ENCODE peak calls at places on chromosome 4, in six cellular contexts. Y, H, X, M, J and E are unnamed samples.

GRCh38 chr4:169351860-169352259 is 81.1 kb upstream of the SH3RF1 start:
- DNase-seq in J (peak; percentile 75), Y (no peak), M (no peak), X (no peak), H (no peak), E (no peak)

GRCh38 chr4:40576651-40577480 is 52.8 kb downstream of the RBM47 start:
- DNase-seq in Y (no peak), M (no peak), J (peak; percentile 85), H (peak; percentile 79), X (peak; percentile 75), E (peak; percentile 73)

GRCh38 chr4:95084584-95084983 is 326.8 kb downstream of the BMPR1B start:
- DNase-seq in H (no peak), Y (no peak), X (no peak), J (no peak), M (no peak), E (no peak)

GRCh38 chr4:6325791-6326290 is 56.2 kb downstream of the WFS1 start:
- DNase-seq in H (peak; percentile 36), M (no peak), J (no peak), Y (no peak), X (no peak), E (no peak)

GRCh38 chr4:78565971-78566372 is 14.4 kb downstream of the ANXA3 start:
- DNase-seq in J (no peak), H (no peak), X (peak; percentile 78), Y (no peak), M (no peak), E (no peak)

GRCh38 chr4:111530446-111530845 is 614.8 kb upstream of the FAM241A start:
- DNase-seq in Y (no peak), H (no peak), X (no peak), J (no peak), M (no peak), E (no peak)

GRCh38 chr4:74546020-74546419 is 101.1 kb downstream of the AREG start:
- DNase-seq in M (no peak), H (no peak), Y (no peak), J (no peak), X (peak; percentile 25), E (no peak)

GRCh38 chr4:91997045-91997444 is 306.7 kb upstream of the GRID2 start:
- DNase-seq in M (no peak), Y (no peak), X (no peak), J (no peak), H (no peak), E (no peak)

GRCh38 chr4:1579834-1580686 is 104.1 kb downstream of the FAM53A start:
- DNase-seq in M (peak; percentile 97), H (peak; percentile 94), X (no peak), J (peak; percentile 93), Y (peak; percentile 90), E (peak; percentile 32)

GRCh38 chr4:88964450-88964849 is 92.5 kb downstream of the FAM13A start:
- DNase-seq in H (no peak), X (no peak), M (no peak), Y (no peak), J (no peak), E (no peak)

GRCh38 chr4:38805530-38806145 is 1.0 kb upstream of the TLR1 start:
- DNase-seq in Y (no peak), M (no peak), X (no peak), J (no peak), H (no peak), E (no peak)

GRCh38 chr4:142130636-142131035 is 494.3 kb downstream of the IL15 start:
- DNase-seq in Y (no peak), H (no peak), X (no peak), M (no peak), J (no peak), E (no peak)

GRCh38 chr4:107120661-107121060 is 84.5 kb upstream of the DKK2 start:
- DNase-seq in J (no peak), X (no peak), M (no peak), Y (no peak), H (no peak), E (no peak)

GRCh38 chr4:13325744-13326143 is 158.4 kb downstream of the RAB28 start:
- DNase-seq in M (no peak), X (no peak), Y (no peak), H (no peak), J (no peak), E (no peak)

GRCh38 chr4:21901831-21902230 is 46.7 kb downstream of the KCNIP4 start:
- DNase-seq in M (no peak), Y (no peak), J (no peak), X (no peak), H (no peak), E (no peak)

GRCh38 chr4:30722916-30723270 is 2.7 kb downstream of the PCDH7 start:
- DNase-seq in M (peak; percentile 41), Y (no peak), H (no peak), J (no peak), X (no peak), E (no peak)

GRCh38 chr4:55947254-55947882 is 1.4 kb upstream of the CEP135 start:
- DNase-seq in H (no peak), J (no peak), M (no peak), X (no peak), Y (no peak), E (peak; percentile 18)

GRCh38 chr4:121764702-121765367 is at the start of gene SMIM43:
- DNase-seq in M (peak; percentile 56), Y (no peak), H (no peak), J (no peak), X (no peak), E (no peak)

GRCh38 chr4:109665783-109666455 is 37.3 kb downstream of the CASP6 start:
- DNase-seq in M (no peak), X (no peak), Y (no peak), H (no peak), J (no peak), E (no peak)

GRCh38 chr4:104451573-104451972 is 43.1 kb downstream of the CXXC4 start:
- DNase-seq in X (no peak), H (no peak), J (no peak), M (no peak), Y (no peak), E (peak; percentile 2)

GRCh38 chr4:1595789-1596325 is 88.3 kb downstream of the FAM53A start:
- DNase-seq in J (no peak), M (no peak), X (no peak), H (peak; percentile 16), Y (no peak), E (no peak)

GRCh38 chr4:99300934-99301333 is 10.1 kb upstream of the ADH1A start:
- DNase-seq in M (no peak), Y (no peak), X (no peak), H (peak; percentile 82), J (peak; percentile 68), E (no peak)
- H3K27ac ChIP-seq in M (no peak overlapping the region), Y (no peak overlapping the region), X (no peak overlapping the region), H (no peak overlapping the region), J (no peak overlapping the region), E (no peak overlapping the region)

DNA sequence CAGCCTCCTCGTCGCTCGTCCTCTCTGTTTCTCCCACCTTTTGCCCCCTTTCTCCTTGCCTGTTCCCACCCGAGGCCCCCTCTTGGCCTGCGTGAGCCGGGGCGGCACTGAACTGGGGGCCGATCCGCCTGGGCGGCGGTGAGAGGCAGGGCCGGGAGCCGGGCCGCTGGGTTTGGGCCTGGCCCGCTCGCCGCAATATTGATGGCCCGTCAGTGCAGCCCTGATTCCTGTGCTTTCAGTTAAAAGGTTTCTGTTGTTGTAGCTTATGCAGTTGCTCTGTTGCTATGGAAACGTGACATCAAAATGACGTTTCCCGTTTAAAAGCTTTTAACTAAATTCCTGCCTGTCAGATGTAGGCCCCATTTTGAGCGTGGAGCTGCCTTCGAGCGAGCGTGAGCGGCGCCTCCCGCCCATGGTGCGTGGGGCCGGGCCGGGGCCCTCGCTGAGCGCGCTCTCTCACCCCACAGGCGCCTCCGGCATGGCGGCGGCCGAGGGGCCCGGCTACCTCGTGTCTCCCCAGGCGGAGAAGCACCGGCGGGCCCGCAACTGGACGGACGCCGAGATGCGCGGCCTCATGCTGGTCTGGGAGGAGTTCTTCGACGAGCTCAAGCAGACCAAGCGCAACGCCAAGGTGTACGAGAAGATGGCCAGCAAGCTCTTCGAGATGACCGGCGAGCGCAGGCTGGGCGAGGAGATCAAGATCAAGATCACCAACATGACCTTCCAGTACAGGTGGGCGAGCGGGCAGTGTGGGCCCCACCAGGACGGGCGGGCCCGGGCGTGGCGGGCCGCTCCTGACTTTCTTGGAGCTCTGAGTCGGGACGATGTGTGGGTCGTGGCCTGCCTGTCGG is at the start of gene MSANTD1:
- DNase-seq in J (no peak), H (no peak), Y (no peak), M (no peak), X (no peak), E (no peak)
- H3K27ac ChIP-seq in J (no peak within 1 kb of the TSS), H (no peak within 1 kb of the TSS), Y (no peak within 1 kb of the TSS), M (no peak within 1 kb of the TSS), X (no peak within 1 kb of the TSS), E (no peak within 1 kb of the TSS)

GRCh38 chr4:184419976-184420375 is 54.4 kb downstream of the IRF2 start:
- DNase-seq in X (no peak), J (no peak), Y (no peak), M (no peak), H (no peak), E (no peak)

GRCh38 chr4:184421558-184422155 is 52.7 kb downstream of the IRF2 start:
- DNase-seq in M (no peak), Y (no peak), H (no peak), J (no peak), X (no peak), E (no peak)

GRCh38 chr4:184422378-184422777 is 52.0 kb downstream of the IRF2 start:
- DNase-seq in Y (no peak), X (no peak), J (no peak), M (no peak), H (no peak), E (no peak)

GRCh38 chr4:184420402-184420801 is 53.9 kb downstream of the IRF2 start:
- DNase-seq in M (no peak), J (no peak), X (no peak), Y (no peak), H (no peak), E (no peak)

GRCh38 chr4:184420881-184421416 is 53.4 kb downstream of the IRF2 start:
- DNase-seq in Y (no peak), J (no peak), X (no peak), H (no peak), M (no peak), E (no peak)
- H3K27ac ChIP-seq in Y (peak overlapping the region; percentile 20), J (no peak overlapping the region), X (no peak overlapping the region), H (no peak overlapping the region), M (no peak overlapping the region), E (no peak overlapping the region)

GRCh38 chr4:186761281-186761897 is 37.7 kb upstream of the FAT1 start:
- DNase-seq in H (no peak), X (no peak), Y (no peak), M (no peak), J (no peak), E (no peak)
- H3K27ac ChIP-seq in H (no peak overlapping the region), X (no peak overlapping the region), Y (no peak overlapping the region), M (no peak overlapping the region), J (no peak overlapping the region), E (peak overlapping the region; percentile 23)

DNA sequence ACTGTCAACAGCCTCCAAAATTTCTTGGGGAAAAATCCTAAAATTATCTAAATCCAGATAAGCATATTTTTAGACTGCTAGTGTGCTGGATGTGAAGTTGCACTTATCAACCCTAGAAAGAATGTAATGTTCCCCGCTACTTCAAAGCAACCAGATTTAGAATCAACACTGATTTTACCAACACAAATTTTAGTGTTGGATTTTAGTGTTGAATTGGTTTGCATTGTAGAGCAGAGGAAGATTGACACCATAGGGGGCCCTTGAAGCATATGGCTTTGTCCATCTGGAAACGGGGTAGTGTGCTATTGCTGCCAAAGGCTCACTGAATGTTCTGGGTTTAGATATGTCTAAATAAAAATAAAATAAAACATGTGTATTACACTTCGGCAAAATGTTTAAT is 126.3 kb upstream of the EMCN start:
- DNase-seq in J (no peak), Y (no peak), H (no peak), M (no peak), X (no peak), E (no peak)
- H3K27ac ChIP-seq in J (no peak overlapping the region), Y (no peak overlapping the region), H (no peak overlapping the region), M (no peak overlapping the region), X (no peak overlapping the region), E (no peak overlapping the region)